ENCODE peak calls at places on chromosome X, in five cellular contexts. One of them, this sample, is unnamed.

GRCh38 chrX:150203249-150203647 is 159.9 kb upstream of the MAMLD1 start:
- DNase-seq in SK-N-MC: no peak
- DNase-seq in stimulated activated CD8-positive, alpha-beta memory T cell treated with anti-CD3 and anti-CD28 coated beads, Interleukin-15, amount 100 ng/mL, for 24 hours: no peak
- DNase-seq in coronary artery: no peak
- DNase-seq in activated effector memory CD4-positive, alpha-beta T cell treated with Interleukin-2 at 50 U/mL for 16 hours: no peak
- DNase-seq in this sample: no peak

GRCh38 chrX:10486373-10486772 is 134.0 kb downstream of the MID1 start:
- DNase-seq in stimulated activated CD8-positive, alpha-beta memory T cell treated with anti-CD3 and anti-CD28 coated beads, Interleukin-15, amount 100 ng/mL, for 24 hours: no peak
- DNase-seq in activated effector memory CD4-positive, alpha-beta T cell treated with Interleukin-2 at 50 U/mL for 16 hours: no peak
- DNase-seq in SK-N-MC: no peak
- DNase-seq in coronary artery: no peak
- DNase-seq in this sample: no peak

GRCh38 chrX:10702031-10702430 is 81.6 kb upstream of the MID1 start:
- DNase-seq in stimulated activated CD8-positive, alpha-beta memory T cell treated with anti-CD3 and anti-CD28 coated beads, Interleukin-15, amount 100 ng/mL, for 24 hours: no peak
- DNase-seq in coronary artery: no peak
- DNase-seq in SK-N-MC: no peak
- DNase-seq in activated effector memory CD4-positive, alpha-beta T cell treated with Interleukin-2 at 50 U/mL for 16 hours: no peak
- DNase-seq in this sample: no peak

GRCh38 chrX:72576161-72576896 is 3.7 kb upstream of the HDAC8 start:
- DNase-seq in stimulated activated CD8-positive, alpha-beta memory T cell treated with anti-CD3 and anti-CD28 coated beads, Interleukin-15, amount 100 ng/mL, for 24 hours: no peak
- DNase-seq in activated effector memory CD4-positive, alpha-beta T cell treated with Interleukin-2 at 50 U/mL for 16 hours: no peak
- DNase-seq in SK-N-MC: no peak
- DNase-seq in coronary artery: no peak
- DNase-seq in this sample: no peak

GRCh38 chrX:115649461-115650063 is 88.6 kb downstream of the PLS3 start:
- DNase-seq in stimulated activated CD8-positive, alpha-beta memory T cell treated with anti-CD3 and anti-CD28 coated beads, Interleukin-15, amount 100 ng/mL, for 24 hours: no peak
- DNase-seq in SK-N-MC: no peak
- DNase-seq in coronary artery: no peak
- DNase-seq in activated effector memory CD4-positive, alpha-beta T cell treated with Interleukin-2 at 50 U/mL for 16 hours: no peak
- DNase-seq in this sample: no peak

GRCh38 chrX:119948381-119948780 is 4.8 kb upstream of the NKAP start:
- DNase-seq in coronary artery: no peak
- DNase-seq in SK-N-MC: no peak
- DNase-seq in activated effector memory CD4-positive, alpha-beta T cell treated with Interleukin-2 at 50 U/mL for 16 hours: no peak
- DNase-seq in stimulated activated CD8-positive, alpha-beta memory T cell treated with anti-CD3 and anti-CD28 coated beads, Interleukin-15, amount 100 ng/mL, for 24 hours: no peak
- DNase-seq in this sample: no peak

GRCh38 chrX:109842611-109843010 is 109.6 kb upstream of the ACSL4 start:
- DNase-seq in coronary artery: no peak
- DNase-seq in stimulated activated CD8-positive, alpha-beta memory T cell treated with anti-CD3 and anti-CD28 coated beads, Interleukin-15, amount 100 ng/mL, for 24 hours: no peak
- DNase-seq in activated effector memory CD4-positive, alpha-beta T cell treated with Interleukin-2 at 50 U/mL for 16 hours: no peak
- DNase-seq in SK-N-MC: no peak
- DNase-seq in this sample: no peak

GRCh38 chrX:36007207-36007606 is 87.7 kb downstream of the CFAP47 start:
- DNase-seq in stimulated activated CD8-positive, alpha-beta memory T cell treated with anti-CD3 and anti-CD28 coated beads, Interleukin-15, amount 100 ng/mL, for 24 hours: no peak
- DNase-seq in activated effector memory CD4-positive, alpha-beta T cell treated with Interleukin-2 at 50 U/mL for 16 hours: no peak
- DNase-seq in coronary artery: no peak
- DNase-seq in SK-N-MC: no peak
- DNase-seq in this sample: no peak

GRCh38 chrX:2629316-2630168 is 61.6 kb upstream of the CD99 start:
- DNase-seq in activated effector memory CD4-positive, alpha-beta T cell treated with Interleukin-2 at 50 U/mL for 16 hours: peak
- DNase-seq in stimulated activated CD8-positive, alpha-beta memory T cell treated with anti-CD3 and anti-CD28 coated beads, Interleukin-15, amount 100 ng/mL, for 24 hours: no peak
- DNase-seq in coronary artery: no peak
- DNase-seq in SK-N-MC: peak
- DNase-seq in this sample: no peak

GRCh38 chrX:69060631-69061408 is 104.4 kb downstream of the PJA1 start:
- DNase-seq in coronary artery: peak
- DNase-seq in activated effector memory CD4-positive, alpha-beta T cell treated with Interleukin-2 at 50 U/mL for 16 hours: no peak
- DNase-seq in stimulated activated CD8-positive, alpha-beta memory T cell treated with anti-CD3 and anti-CD28 coated beads, Interleukin-15, amount 100 ng/mL, for 24 hours: no peak
- DNase-seq in SK-N-MC: no peak
- DNase-seq in this sample: no peak

GRCh38 chrX:97027384-97027922 is 143.7 kb downstream of the RPA4 start:
- DNase-seq in coronary artery: no peak
- DNase-seq in SK-N-MC: no peak
- DNase-seq in stimulated activated CD8-positive, alpha-beta memory T cell treated with anti-CD3 and anti-CD28 coated beads, Interleukin-15, amount 100 ng/mL, for 24 hours: no peak
- DNase-seq in activated effector memory CD4-positive, alpha-beta T cell treated with Interleukin-2 at 50 U/mL for 16 hours: no peak
- DNase-seq in this sample: no peak

GRCh38 chrX:142327182-142327581 is 122.1 kb upstream of the MAGEC2 start:
- DNase-seq in coronary artery: no peak
- DNase-seq in activated effector memory CD4-positive, alpha-beta T cell treated with Interleukin-2 at 50 U/mL for 16 hours: no peak
- DNase-seq in SK-N-MC: no peak
- DNase-seq in stimulated activated CD8-positive, alpha-beta memory T cell treated with anti-CD3 and anti-CD28 coated beads, Interleukin-15, amount 100 ng/mL, for 24 hours: no peak
- DNase-seq in this sample: no peak

GRCh38 chrX:9906919-9907318 is 60.2 kb upstream of the CLDN34 start:
- DNase-seq in SK-N-MC: no peak
- DNase-seq in activated effector memory CD4-positive, alpha-beta T cell treated with Interleukin-2 at 50 U/mL for 16 hours: no peak
- DNase-seq in stimulated activated CD8-positive, alpha-beta memory T cell treated with anti-CD3 and anti-CD28 coated beads, Interleukin-15, amount 100 ng/mL, for 24 hours: no peak
- DNase-seq in coronary artery: no peak
- DNase-seq in this sample: no peak

GRCh38 chrX:1181131-1181530 is 31.3 kb downstream of the CRLF2 start:
- DNase-seq in activated effector memory CD4-positive, alpha-beta T cell treated with Interleukin-2 at 50 U/mL for 16 hours: no peak
- DNase-seq in SK-N-MC: no peak
- DNase-seq in coronary artery: no peak
- DNase-seq in stimulated activated CD8-positive, alpha-beta memory T cell treated with anti-CD3 and anti-CD28 coated beads, Interleukin-15, amount 100 ng/mL, for 24 hours: no peak
- DNase-seq in this sample: no peak

GRCh38 chrX:40508560-40508959 is 72.2 kb upstream of the ATP6AP2 start:
- DNase-seq in stimulated activated CD8-positive, alpha-beta memory T cell treated with anti-CD3 and anti-CD28 coated beads, Interleukin-15, amount 100 ng/mL, for 24 hours: no peak
- DNase-seq in coronary artery: no peak
- DNase-seq in activated effector memory CD4-positive, alpha-beta T cell treated with Interleukin-2 at 50 U/mL for 16 hours: no peak
- DNase-seq in SK-N-MC: no peak
- DNase-seq in this sample: no peak

GRCh38 chrX:130758072-130758471 is 144.9 kb downstream of the ENOX2 start:
- DNase-seq in activated effector memory CD4-positive, alpha-beta T cell treated with Interleukin-2 at 50 U/mL for 16 hours: no peak
- DNase-seq in SK-N-MC: no peak
- DNase-seq in coronary artery: no peak
- DNase-seq in stimulated activated CD8-positive, alpha-beta memory T cell treated with anti-CD3 and anti-CD28 coated beads, Interleukin-15, amount 100 ng/mL, for 24 hours: no peak
- DNase-seq in this sample: no peak

GRCh38 chrX:130339408-130340222 is at the start of gene SLC25A14:
- DNase-seq in stimulated activated CD8-positive, alpha-beta memory T cell treated with anti-CD3 and anti-CD28 coated beads, Interleukin-15, amount 100 ng/mL, for 24 hours: peak
- DNase-seq in SK-N-MC: no peak
- DNase-seq in coronary artery: peak
- DNase-seq in activated effector memory CD4-positive, alpha-beta T cell treated with Interleukin-2 at 50 U/mL for 16 hours: peak
- DNase-seq in this sample: peak

GRCh38 chrX:64975491-64975890 is 759 bp downstream of the ZC4H2 start:
- DNase-seq in SK-N-MC: no peak
- DNase-seq in stimulated activated CD8-positive, alpha-beta memory T cell treated with anti-CD3 and anti-CD28 coated beads, Interleukin-15, amount 100 ng/mL, for 24 hours: no peak
- DNase-seq in activated effector memory CD4-positive, alpha-beta T cell treated with Interleukin-2 at 50 U/mL for 16 hours: peak
- DNase-seq in coronary artery: no peak
- DNase-seq in this sample: peak

GRCh38 chrX:48835524-48836329 is at the start of gene PCSK1N:
- DNase-seq in coronary artery: no peak
- DNase-seq in stimulated activated CD8-positive, alpha-beta memory T cell treated with anti-CD3 and anti-CD28 coated beads, Interleukin-15, amount 100 ng/mL, for 24 hours: no peak
- DNase-seq in SK-N-MC: no peak
- DNase-seq in activated effector memory CD4-positive, alpha-beta T cell treated with Interleukin-2 at 50 U/mL for 16 hours: no peak
- DNase-seq in this sample: no peak

GRCh38 chrX:110241816-110242215 is 76.1 kb downstream of the AMMECR1 start:
- DNase-seq in activated effector memory CD4-positive, alpha-beta T cell treated with Interleukin-2 at 50 U/mL for 16 hours: no peak
- DNase-seq in coronary artery: no peak
- DNase-seq in stimulated activated CD8-positive, alpha-beta memory T cell treated with anti-CD3 and anti-CD28 coated beads, Interleukin-15, amount 100 ng/mL, for 24 hours: no peak
- DNase-seq in SK-N-MC: no peak
- DNase-seq in this sample: no peak

GRCh38 chrX:20711366-20711765 is 444.7 kb upstream of the RPS6KA3 start:
- DNase-seq in coronary artery: no peak
- DNase-seq in SK-N-MC: no peak
- DNase-seq in activated effector memory CD4-positive, alpha-beta T cell treated with Interleukin-2 at 50 U/mL for 16 hours: no peak
- DNase-seq in stimulated activated CD8-positive, alpha-beta memory T cell treated with anti-CD3 and anti-CD28 coated beads, Interleukin-15, amount 100 ng/mL, for 24 hours: no peak
- DNase-seq in this sample: no peak

GRCh38 chrX:123155327-123155726 is 28.8 kb upstream of the GRIA3 start:
- DNase-seq in SK-N-MC: no peak
- DNase-seq in stimulated activated CD8-positive, alpha-beta memory T cell treated with anti-CD3 and anti-CD28 coated beads, Interleukin-15, amount 100 ng/mL, for 24 hours: no peak
- DNase-seq in activated effector memory CD4-positive, alpha-beta T cell treated with Interleukin-2 at 50 U/mL for 16 hours: no peak
- DNase-seq in coronary artery: no peak
- DNase-seq in this sample: no peak

GRCh38 chrX:13223868-13224555 is 95.8 kb downstream of the ATXN3L start:
- DNase-seq in stimulated activated CD8-positive, alpha-beta memory T cell treated with anti-CD3 and anti-CD28 coated beads, Interleukin-15, amount 100 ng/mL, for 24 hours: no peak
- DNase-seq in coronary artery: no peak
- DNase-seq in activated effector memory CD4-positive, alpha-beta T cell treated with Interleukin-2 at 50 U/mL for 16 hours: no peak
- DNase-seq in SK-N-MC: peak
- DNase-seq in this sample: no peak

GRCh38 chrX:48468693-48469691 is 1.1 kb downstream of the SLC38A5 start:
- DNase-seq in activated effector memory CD4-positive, alpha-beta T cell treated with Interleukin-2 at 50 U/mL for 16 hours: peak
- DNase-seq in SK-N-MC: no peak
- DNase-seq in coronary artery: no peak
- DNase-seq in stimulated activated CD8-positive, alpha-beta memory T cell treated with anti-CD3 and anti-CD28 coated beads, Interleukin-15, amount 100 ng/mL, for 24 hours: peak
- DNase-seq in this sample: peak

GRCh38 chrX:131270085-131270484 is 19.0 kb downstream of the IGSF1 start:
- DNase-seq in stimulated activated CD8-positive, alpha-beta memory T cell treated with anti-CD3 and anti-CD28 coated beads, Interleukin-15, amount 100 ng/mL, for 24 hours: no peak
- DNase-seq in SK-N-MC: no peak
- DNase-seq in coronary artery: no peak
- DNase-seq in activated effector memory CD4-positive, alpha-beta T cell treated with Interleukin-2 at 50 U/mL for 16 hours: no peak
- DNase-seq in this sample: no peak

GRCh38 chrX:95760356-95760755 is 924.3 kb upstream of the DIAPH2 start:
- DNase-seq in stimulated activated CD8-positive, alpha-beta memory T cell treated with anti-CD3 and anti-CD28 coated beads, Interleukin-15, amount 100 ng/mL, for 24 hours: no peak
- DNase-seq in activated effector memory CD4-positive, alpha-beta T cell treated with Interleukin-2 at 50 U/mL for 16 hours: no peak
- DNase-seq in SK-N-MC: no peak
- DNase-seq in coronary artery: no peak
- DNase-seq in this sample: no peak

GRCh38 chrX:14630724-14631123 is 101.4 kb downstream of the GLRA2 start:
- DNase-seq in coronary artery: no peak
- DNase-seq in activated effector memory CD4-positive, alpha-beta T cell treated with Interleukin-2 at 50 U/mL for 16 hours: no peak
- DNase-seq in SK-N-MC: no peak
- DNase-seq in stimulated activated CD8-positive, alpha-beta memory T cell treated with anti-CD3 and anti-CD28 coated beads, Interleukin-15, amount 100 ng/mL, for 24 hours: no peak
- DNase-seq in this sample: no peak

GRCh38 chrX:10177620-10178019 is 20.8 kb downstream of the CLCN4 start:
- DNase-seq in SK-N-MC: no peak
- DNase-seq in activated effector memory CD4-positive, alpha-beta T cell treated with Interleukin-2 at 50 U/mL for 16 hours: no peak
- DNase-seq in coronary artery: no peak
- DNase-seq in stimulated activated CD8-positive, alpha-beta memory T cell treated with anti-CD3 and anti-CD28 coated beads, Interleukin-15, amount 100 ng/mL, for 24 hours: no peak
- DNase-seq in this sample: no peak

GRCh38 chrX:15645266-15645665 is 19.3 kb downstream of the CLTRN start:
- DNase-seq in SK-N-MC: no peak
- DNase-seq in activated effector memory CD4-positive, alpha-beta T cell treated with Interleukin-2 at 50 U/mL for 16 hours: no peak
- DNase-seq in stimulated activated CD8-positive, alpha-beta memory T cell treated with anti-CD3 and anti-CD28 coated beads, Interleukin-15, amount 100 ng/mL, for 24 hours: no peak
- DNase-seq in coronary artery: no peak
- DNase-seq in this sample: no peak

GRCh38 chrX:147733369-147733768 is 178.3 kb upstream of the FMR1 start:
- DNase-seq in activated effector memory CD4-positive, alpha-beta T cell treated with Interleukin-2 at 50 U/mL for 16 hours: no peak
- DNase-seq in stimulated activated CD8-positive, alpha-beta memory T cell treated with anti-CD3 and anti-CD28 coated beads, Interleukin-15, amount 100 ng/mL, for 24 hours: no peak
- DNase-seq in coronary artery: no peak
- DNase-seq in SK-N-MC: no peak
- DNase-seq in this sample: no peak

GRCh38 chrX:66200050-66200664 is 36.1 kb downstream of the HEPH start:
- DNase-seq in stimulated activated CD8-positive, alpha-beta memory T cell treated with anti-CD3 and anti-CD28 coated beads, Interleukin-15, amount 100 ng/mL, for 24 hours: no peak
- DNase-seq in coronary artery: no peak
- DNase-seq in SK-N-MC: no peak
- DNase-seq in activated effector memory CD4-positive, alpha-beta T cell treated with Interleukin-2 at 50 U/mL for 16 hours: no peak
- DNase-seq in this sample: no peak

GRCh38 chrX:23493941-23494374 is 159.3 kb downstream of the PTCHD1 start:
- DNase-seq in coronary artery: no peak
- DNase-seq in SK-N-MC: no peak
- DNase-seq in activated effector memory CD4-positive, alpha-beta T cell treated with Interleukin-2 at 50 U/mL for 16 hours: no peak
- DNase-seq in stimulated activated CD8-positive, alpha-beta memory T cell treated with anti-CD3 and anti-CD28 coated beads, Interleukin-15, amount 100 ng/mL, for 24 hours: no peak
- DNase-seq in this sample: peak

GRCh38 chrX:48826135-48826875 is at the start of gene ERAS:
- DNase-seq in SK-N-MC: no peak
- DNase-seq in stimulated activated CD8-positive, alpha-beta memory T cell treated with anti-CD3 and anti-CD28 coated beads, Interleukin-15, amount 100 ng/mL, for 24 hours: no peak
- DNase-seq in coronary artery: no peak
- DNase-seq in activated effector memory CD4-positive, alpha-beta T cell treated with Interleukin-2 at 50 U/mL for 16 hours: no peak
- DNase-seq in this sample: no peak

GRCh38 chrX:31483336-31483735 is 411.5 kb upstream of the FTHL17 start:
- DNase-seq in stimulated activated CD8-positive, alpha-beta memory T cell treated with anti-CD3 and anti-CD28 coated beads, Interleukin-15, amount 100 ng/mL, for 24 hours: no peak
- DNase-seq in SK-N-MC: no peak
- DNase-seq in coronary artery: no peak
- DNase-seq in activated effector memory CD4-positive, alpha-beta T cell treated with Interleukin-2 at 50 U/mL for 16 hours: no peak
- DNase-seq in this sample: no peak